ENCODE peak calls at places on chromosomes 16 and 17, in nine cellular contexts. One of them, this sample, is unnamed.

GRCh38 chr16:10039220-10040096 is 142.8 kb downstream of the GRIN2A start:
- DNase-seq in PC-9: no peak
- DNase-seq in GM23338: peak
- DNase-seq in A673: peak
- DNase-seq in GM23248: no peak
- DNase-seq in K562: no peak
- DNase-seq in neural progenitor cell: peak
- DNase-seq in hepatocyte: peak
- DNase-seq in endothelial cell of umbilical vein: no peak
- DNase-seq in this sample: no peak

GRCh38 chr17:42190491-42191180 is 3.7 kb downstream of the GHDC start:
- DNase-seq in A673: no peak
- DNase-seq in neural progenitor cell: no peak
- DNase-seq in hepatocyte: no peak
- DNase-seq in K562: no peak
- DNase-seq in GM23338: no peak
- DNase-seq in PC-9: no peak
- DNase-seq in GM23248: no peak
- DNase-seq in endothelial cell of umbilical vein: no peak
- DNase-seq in this sample: no peak

GRCh38 chr16:54817432-54817831 is 113.2 kb upstream of the IRX5 start:
- DNase-seq in GM23338: peak
- DNase-seq in hepatocyte: no peak
- DNase-seq in endothelial cell of umbilical vein: no peak
- DNase-seq in neural progenitor cell: peak
- DNase-seq in K562: peak
- DNase-seq in A673: peak
- DNase-seq in PC-9: no peak
- DNase-seq in GM23248: peak
- DNase-seq in this sample: no peak

GRCh38 chr16:83675136-83675535 is 132.6 kb upstream of the HSBP1 start:
- DNase-seq in K562: no peak
- DNase-seq in GM23248: no peak
- DNase-seq in GM23338: peak
- DNase-seq in hepatocyte: no peak
- DNase-seq in neural progenitor cell: peak
- DNase-seq in PC-9: no peak
- DNase-seq in endothelial cell of umbilical vein: peak
- DNase-seq in A673: no peak
- DNase-seq in this sample: no peak

GRCh38 chr17:58513391-58513912 is 986 bp downstream of the MTMR4 start:
- DNase-seq in PC-9: no peak
- DNase-seq in endothelial cell of umbilical vein: no peak
- DNase-seq in hepatocyte: no peak
- DNase-seq in GM23248: no peak
- DNase-seq in A673: peak
- DNase-seq in K562: no peak
- DNase-seq in GM23338: no peak
- DNase-seq in neural progenitor cell: peak
- DNase-seq in this sample: no peak

GRCh38 chr17:56751145-56751743 is 82.5 kb downstream of the C17orf67 start:
- DNase-seq in neural progenitor cell: no peak
- DNase-seq in PC-9: no peak
- DNase-seq in K562: no peak
- DNase-seq in hepatocyte: no peak
- DNase-seq in A673: no peak
- DNase-seq in endothelial cell of umbilical vein: peak
- DNase-seq in GM23338: peak
- DNase-seq in GM23248: no peak
- DNase-seq in this sample: no peak

GRCh38 chr17:41417576-41418015 is 6.8 kb downstream of the KRT37 start:
- DNase-seq in GM23338: peak
- DNase-seq in A673: no peak
- DNase-seq in GM23248: no peak
- DNase-seq in endothelial cell of umbilical vein: no peak
- DNase-seq in hepatocyte: peak
- DNase-seq in PC-9: peak
- DNase-seq in neural progenitor cell: peak
- DNase-seq in K562: peak
- DNase-seq in this sample: no peak

GRCh38 chr16:70749006-70749678 is 51.8 kb downstream of the VAC14 start:
- DNase-seq in GM23338: no peak
- DNase-seq in A673: peak
- DNase-seq in GM23248: no peak
- DNase-seq in hepatocyte: no peak
- DNase-seq in K562: no peak
- DNase-seq in PC-9: no peak
- DNase-seq in neural progenitor cell: no peak
- DNase-seq in endothelial cell of umbilical vein: no peak
- DNase-seq in this sample: no peak

GRCh38 chr17:9994761-9995160 is 89.7 kb upstream of the RCVRN start:
- DNase-seq in endothelial cell of umbilical vein: no peak
- DNase-seq in PC-9: no peak
- DNase-seq in A673: no peak
- DNase-seq in GM23248: no peak
- DNase-seq in hepatocyte: no peak
- DNase-seq in neural progenitor cell: no peak
- DNase-seq in GM23338: no peak
- DNase-seq in K562: no peak
- DNase-seq in this sample: no peak

GRCh38 chr16:67857547-67858233 is 10.2 kb upstream of the CENPT start:
- DNase-seq in neural progenitor cell: no peak
- DNase-seq in hepatocyte: peak
- DNase-seq in A673: no peak
- DNase-seq in PC-9: peak
- DNase-seq in endothelial cell of umbilical vein: peak
- DNase-seq in K562: peak
- DNase-seq in GM23338: peak
- DNase-seq in GM23248: peak
- DNase-seq in this sample: no peak

GRCh38 chr16:8854298-8854948 is 14.4 kb downstream of the CARHSP1 start:
- DNase-seq in GM23248: no peak
- DNase-seq in PC-9: no peak
- DNase-seq in hepatocyte: no peak
- DNase-seq in neural progenitor cell: no peak
- DNase-seq in endothelial cell of umbilical vein: no peak
- DNase-seq in A673: no peak
- DNase-seq in GM23338: no peak
- DNase-seq in K562: no peak
- DNase-seq in this sample: no peak

DNA sequence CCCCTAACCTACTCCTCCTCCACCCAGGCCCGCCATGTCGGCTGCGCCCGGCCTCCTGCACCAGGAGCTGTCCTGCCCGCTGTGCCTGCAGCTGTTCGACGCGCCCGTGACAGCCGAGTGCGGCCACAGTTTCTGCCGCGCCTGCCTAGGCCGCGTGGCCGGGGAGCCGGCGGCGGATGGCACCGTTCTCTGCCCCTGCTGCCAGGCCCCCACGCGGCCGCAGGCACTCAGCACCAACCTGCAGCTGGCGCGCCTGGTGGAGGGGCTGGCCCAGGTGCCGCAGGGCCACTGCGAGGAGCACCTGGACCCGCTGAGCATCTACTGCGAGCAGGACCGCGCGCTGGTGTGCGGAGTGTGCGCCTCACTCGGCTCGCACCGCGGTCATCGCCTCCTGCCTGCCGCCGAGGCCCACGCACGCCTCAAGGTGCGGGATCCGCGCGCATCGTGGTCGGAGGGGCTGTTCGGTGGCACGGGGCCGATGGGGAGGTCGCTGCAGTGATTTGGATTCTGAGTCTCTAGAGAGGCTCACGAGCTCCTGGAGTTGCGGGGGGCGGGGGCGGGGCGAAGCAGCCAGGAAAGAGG is 877 bp downstream of the TRIM72 start:
- DNase-seq in GM23248: peak
- DNase-seq in A673: no peak
- DNase-seq in K562: no peak
- DNase-seq in PC-9: no peak
- DNase-seq in endothelial cell of umbilical vein: no peak
- DNase-seq in GM23338: peak
- DNase-seq in neural progenitor cell: peak
- DNase-seq in hepatocyte: no peak
- DNase-seq in this sample: no peak
- TF ChIP-seq EZH2 in GM23248: no peak
- TF ChIP-seq EZH2 in A673: no peak
- TF ChIP-seq EZH2 in K562: no peak
- TF ChIP-seq EZH2 in PC-9: no peak
- TF ChIP-seq EZH2 in endothelial cell of umbilical vein: no peak
- TF ChIP-seq EZH2 in GM23338: no peak
- TF ChIP-seq EZH2 in neural progenitor cell: peak
- TF ChIP-seq EZH2 in hepatocyte: peak
- TF ChIP-seq EZH2 in this sample: no peak

DNA sequence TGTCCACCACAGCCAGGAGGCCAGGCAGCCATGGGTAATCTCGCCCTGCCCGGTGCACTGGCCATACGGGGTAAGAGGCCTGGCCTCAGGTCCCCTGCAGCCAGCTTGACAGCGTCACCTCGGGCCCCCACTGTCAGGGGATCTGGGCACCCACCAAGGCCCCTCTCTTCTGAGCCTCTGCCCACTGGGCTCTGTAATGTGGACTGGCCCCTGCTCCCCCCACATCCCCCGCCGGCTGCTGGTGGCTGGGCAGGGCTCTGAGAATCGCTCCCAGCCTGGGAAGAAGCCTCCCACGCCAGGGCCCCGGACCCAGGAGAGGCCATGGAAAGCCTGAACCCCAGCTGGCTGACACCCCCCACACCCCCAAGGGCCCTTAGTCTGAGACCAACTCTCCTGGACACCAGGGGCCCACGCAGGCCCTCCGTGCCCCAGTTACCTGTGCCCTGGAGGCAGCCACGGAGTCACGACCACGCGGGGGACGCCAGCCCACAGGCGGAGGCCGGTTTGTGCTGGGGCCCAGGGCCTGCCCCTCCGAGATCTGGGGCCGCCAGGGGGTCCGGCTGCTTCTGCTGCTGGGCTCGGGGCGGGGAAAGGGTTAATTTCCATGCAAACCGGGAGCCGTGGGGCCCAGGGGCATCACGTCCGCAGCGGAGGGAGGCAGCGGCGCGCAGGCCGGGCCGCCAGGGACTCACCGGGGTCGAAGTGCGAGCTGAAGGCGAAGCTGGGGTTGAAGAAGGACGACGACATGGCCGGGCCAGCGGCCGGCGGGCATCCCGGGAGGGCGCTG is at the start of gene PVALEF:
- DNase-seq in GM23338: peak
- DNase-seq in neural progenitor cell: peak
- DNase-seq in hepatocyte: peak
- DNase-seq in PC-9: no peak
- DNase-seq in GM23248: peak
- DNase-seq in A673: no peak
- DNase-seq in endothelial cell of umbilical vein: no peak
- DNase-seq in K562: no peak
- DNase-seq in this sample: no peak
- TF ChIP-seq EZH2 in GM23338: no peak
- TF ChIP-seq EZH2 in neural progenitor cell: no peak
- TF ChIP-seq EZH2 in hepatocyte: no peak
- TF ChIP-seq EZH2 in PC-9: no peak
- TF ChIP-seq EZH2 in GM23248: no peak
- TF ChIP-seq EZH2 in A673: no peak
- TF ChIP-seq EZH2 in endothelial cell of umbilical vein: no peak
- TF ChIP-seq EZH2 in K562: no peak
- TF ChIP-seq EZH2 in this sample: no peak

GRCh38 chr17:36657763-36658490 is 56.5 kb downstream of the MRM1 start:
- DNase-seq in endothelial cell of umbilical vein: no peak
- DNase-seq in GM23338: peak
- DNase-seq in K562: peak
- DNase-seq in neural progenitor cell: peak
- DNase-seq in GM23248: peak
- DNase-seq in A673: peak
- DNase-seq in hepatocyte: peak
- DNase-seq in PC-9: peak
- DNase-seq in this sample: peak

GRCh38 chr17:36661688-36662087 is 60.3 kb downstream of the MRM1 start:
- DNase-seq in PC-9: no peak
- DNase-seq in GM23248: no peak
- DNase-seq in neural progenitor cell: no peak
- DNase-seq in hepatocyte: no peak
- DNase-seq in A673: no peak
- DNase-seq in endothelial cell of umbilical vein: no peak
- DNase-seq in K562: no peak
- DNase-seq in GM23338: no peak
- DNase-seq in this sample: no peak

GRCh38 chr17:36653374-36653773 is 52.0 kb downstream of the MRM1 start:
- DNase-seq in GM23248: no peak
- DNase-seq in A673: no peak
- DNase-seq in hepatocyte: no peak
- DNase-seq in endothelial cell of umbilical vein: no peak
- DNase-seq in GM23338: no peak
- DNase-seq in neural progenitor cell: peak
- DNase-seq in K562: no peak
- DNase-seq in PC-9: no peak
- DNase-seq in this sample: no peak

GRCh38 chr17:36661047-36661666 is 59.8 kb downstream of the MRM1 start:
- DNase-seq in hepatocyte: no peak
- DNase-seq in endothelial cell of umbilical vein: no peak
- DNase-seq in GM23248: no peak
- DNase-seq in PC-9: no peak
- DNase-seq in GM23338: no peak
- DNase-seq in K562: no peak
- DNase-seq in A673: no peak
- DNase-seq in neural progenitor cell: no peak
- DNase-seq in this sample: no peak

GRCh38 chr17:36657390-36657762 is 56.0 kb downstream of the MRM1 start:
- DNase-seq in A673: no peak
- DNase-seq in GM23248: no peak
- DNase-seq in GM23338: peak
- DNase-seq in PC-9: no peak
- DNase-seq in K562: no peak
- DNase-seq in endothelial cell of umbilical vein: no peak
- DNase-seq in neural progenitor cell: no peak
- DNase-seq in hepatocyte: no peak
- DNase-seq in this sample: no peak
- TF ChIP-seq EZH2 in A673: no peak
- TF ChIP-seq EZH2 in GM23248: no peak
- TF ChIP-seq EZH2 in GM23338: no peak
- TF ChIP-seq EZH2 in PC-9: no peak
- TF ChIP-seq EZH2 in K562: no peak
- TF ChIP-seq EZH2 in endothelial cell of umbilical vein: no peak
- TF ChIP-seq EZH2 in neural progenitor cell: no peak
- TF ChIP-seq EZH2 in hepatocyte: no peak
- TF ChIP-seq EZH2 in this sample: no peak

DNA sequence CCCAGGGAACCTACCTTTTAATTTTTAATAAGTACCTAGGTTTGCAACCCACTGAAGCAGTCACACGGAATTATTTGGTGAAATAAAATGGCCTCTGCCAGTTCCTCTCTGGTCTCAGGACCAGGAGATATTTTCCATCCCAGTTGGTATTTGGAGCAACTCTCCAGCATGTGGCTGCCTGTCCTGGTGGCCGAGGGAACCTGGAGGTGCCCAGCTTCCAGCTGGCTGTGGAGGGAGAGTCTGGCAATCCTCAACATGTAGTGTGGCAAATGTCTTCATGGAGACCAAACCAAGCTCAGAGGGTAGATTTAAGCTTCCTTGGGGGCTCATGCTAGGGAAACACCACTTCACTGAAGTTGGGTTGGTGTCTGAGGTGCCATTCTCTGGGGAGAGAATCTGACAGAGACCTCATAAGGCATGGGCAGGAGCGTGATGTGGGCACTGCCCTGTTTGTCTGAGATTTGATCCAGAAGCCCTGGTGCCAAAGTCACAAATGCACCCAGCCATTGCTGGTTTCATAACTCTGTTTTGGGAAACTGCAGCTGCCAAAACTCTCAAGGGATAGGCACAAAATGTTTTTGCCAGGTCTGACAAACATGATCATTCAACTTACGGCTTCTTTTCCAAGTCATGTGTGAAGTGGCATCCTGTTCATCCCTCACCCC is 2.8 kb downstream of the MT1X start:
- DNase-seq in PC-9: no peak
- DNase-seq in K562: no peak
- DNase-seq in hepatocyte: no peak
- DNase-seq in GM23338: no peak
- DNase-seq in GM23248: no peak
- DNase-seq in A673: no peak
- DNase-seq in endothelial cell of umbilical vein: no peak
- DNase-seq in neural progenitor cell: no peak
- DNase-seq in this sample: no peak
- TF ChIP-seq EZH2 in PC-9: no peak
- TF ChIP-seq EZH2 in K562: no peak
- TF ChIP-seq EZH2 in hepatocyte: no peak
- TF ChIP-seq EZH2 in GM23338: no peak
- TF ChIP-seq EZH2 in GM23248: no peak
- TF ChIP-seq EZH2 in A673: no peak
- TF ChIP-seq EZH2 in endothelial cell of umbilical vein: no peak
- TF ChIP-seq EZH2 in neural progenitor cell: no peak
- TF ChIP-seq EZH2 in this sample: no peak

This sample was measured in DND-41.